ENCODE peak calls at places on chromosomes 13 and 19, in ten cellular contexts. One of them, this sample, is unnamed.

GRCh38 chr19:29873024-29873800 is 61.4 kb downstream of the CCNE1 start:
- DNase-seq in fibroblast of lung: peak
- DNase-seq in CD4-positive, alpha-beta T cell: peak
- DNase-seq in testis: peak
- DNase-seq in brain microvascular endothelial cell: no peak
- DNase-seq in body of pancreas: peak
- DNase-seq in mucosa of descending colon: no peak
- DNase-seq in stomach: peak
- DNase-seq in progenitor cell of endocrine pancreas: peak
- DNase-seq in activated CD8-positive, alpha-beta T cell treated with anti-CD3 and anti-CD28 coated beads for 36 hours: peak
- DNase-seq in this sample: no peak

GRCh38 chr13:33787051-33787591 is 30.8 kb upstream of the RFC3 start:
- DNase-seq in fibroblast of lung: no peak
- DNase-seq in CD4-positive, alpha-beta T cell: no peak
- DNase-seq in testis: no peak
- DNase-seq in brain microvascular endothelial cell: no peak
- DNase-seq in body of pancreas: no peak
- DNase-seq in mucosa of descending colon: no peak
- DNase-seq in stomach: no peak
- DNase-seq in progenitor cell of endocrine pancreas: no peak
- DNase-seq in activated CD8-positive, alpha-beta T cell treated with anti-CD3 and anti-CD28 coated beads for 36 hours: peak
- DNase-seq in this sample: peak

GRCh38 chr13:101452519-101453485 is at the start of gene ITGBL1:
- DNase-seq in fibroblast of lung: no peak
- DNase-seq in CD4-positive, alpha-beta T cell: no peak
- DNase-seq in testis: no peak
- DNase-seq in brain microvascular endothelial cell: no peak
- DNase-seq in body of pancreas: no peak
- DNase-seq in mucosa of descending colon: peak
- DNase-seq in stomach: no peak
- DNase-seq in progenitor cell of endocrine pancreas: no peak
- DNase-seq in activated CD8-positive, alpha-beta T cell treated with anti-CD3 and anti-CD28 coated beads for 36 hours: no peak
- DNase-seq in this sample: peak

GRCh38 chr19:31981545-31981944 is 363.9 kb upstream of the ZNF507 start:
- DNase-seq in fibroblast of lung: no peak
- DNase-seq in CD4-positive, alpha-beta T cell: no peak
- DNase-seq in testis: no peak
- DNase-seq in brain microvascular endothelial cell: no peak
- DNase-seq in body of pancreas: no peak
- DNase-seq in mucosa of descending colon: no peak
- DNase-seq in stomach: no peak
- DNase-seq in progenitor cell of endocrine pancreas: no peak
- DNase-seq in activated CD8-positive, alpha-beta T cell treated with anti-CD3 and anti-CD28 coated beads for 36 hours: no peak
- DNase-seq in this sample: no peak

GRCh38 chr19:44613295-44614168 is at the start of gene IGSF23:
- DNase-seq in fibroblast of lung: no peak
- DNase-seq in CD4-positive, alpha-beta T cell: no peak
- DNase-seq in testis: no peak
- DNase-seq in brain microvascular endothelial cell: no peak
- DNase-seq in body of pancreas: no peak
- DNase-seq in mucosa of descending colon: no peak
- DNase-seq in stomach: no peak
- DNase-seq in progenitor cell of endocrine pancreas: no peak
- DNase-seq in activated CD8-positive, alpha-beta T cell treated with anti-CD3 and anti-CD28 coated beads for 36 hours: no peak
- DNase-seq in this sample: no peak

GRCh38 chr13:113938246-113938645 is 35.6 kb downstream of the C13orf46 start:
- DNase-seq in fibroblast of lung: no peak
- DNase-seq in CD4-positive, alpha-beta T cell: no peak
- DNase-seq in testis: no peak
- DNase-seq in brain microvascular endothelial cell: no peak
- DNase-seq in body of pancreas: no peak
- DNase-seq in mucosa of descending colon: no peak
- DNase-seq in stomach: no peak
- DNase-seq in progenitor cell of endocrine pancreas: no peak
- DNase-seq in activated CD8-positive, alpha-beta T cell treated with anti-CD3 and anti-CD28 coated beads for 36 hours: no peak
- DNase-seq in this sample: no peak

GRCh38 chr13:72062566-72062965 is 195.6 kb upstream of the DACH1 start:
- DNase-seq in fibroblast of lung: no peak
- DNase-seq in CD4-positive, alpha-beta T cell: no peak
- DNase-seq in testis: no peak
- DNase-seq in brain microvascular endothelial cell: no peak
- DNase-seq in body of pancreas: no peak
- DNase-seq in mucosa of descending colon: peak
- DNase-seq in stomach: no peak
- DNase-seq in progenitor cell of endocrine pancreas: no peak
- DNase-seq in activated CD8-positive, alpha-beta T cell treated with anti-CD3 and anti-CD28 coated beads for 36 hours: no peak
- DNase-seq in this sample: no peak

GRCh38 chr19:16470911-16471811 is 609 bp downstream of the EPS15L1 start:
- DNase-seq in fibroblast of lung: peak
- DNase-seq in CD4-positive, alpha-beta T cell: peak
- DNase-seq in testis: no peak
- DNase-seq in brain microvascular endothelial cell: no peak
- DNase-seq in body of pancreas: peak
- DNase-seq in mucosa of descending colon: peak
- DNase-seq in stomach: no peak
- DNase-seq in progenitor cell of endocrine pancreas: no peak
- DNase-seq in activated CD8-positive, alpha-beta T cell treated with anti-CD3 and anti-CD28 coated beads for 36 hours: peak
- DNase-seq in this sample: peak

GRCh38 chr19:54297759-54298305 is 15.1 kb downstream of the LILRA5 start:
- DNase-seq in fibroblast of lung: no peak
- DNase-seq in CD4-positive, alpha-beta T cell: no peak
- DNase-seq in testis: no peak
- DNase-seq in brain microvascular endothelial cell: no peak
- DNase-seq in body of pancreas: no peak
- DNase-seq in mucosa of descending colon: no peak
- DNase-seq in stomach: no peak
- DNase-seq in progenitor cell of endocrine pancreas: no peak
- DNase-seq in activated CD8-positive, alpha-beta T cell treated with anti-CD3 and anti-CD28 coated beads for 36 hours: no peak
- DNase-seq in this sample: no peak

GRCh38 chr19:18274776-18275356 is 614 bp upstream of the IQCN start:
- DNase-seq in fibroblast of lung: peak
- DNase-seq in CD4-positive, alpha-beta T cell: no peak
- DNase-seq in testis: peak
- DNase-seq in brain microvascular endothelial cell: peak
- DNase-seq in body of pancreas: peak
- DNase-seq in mucosa of descending colon: peak
- DNase-seq in stomach: peak
- DNase-seq in progenitor cell of endocrine pancreas: no peak
- DNase-seq in activated CD8-positive, alpha-beta T cell treated with anti-CD3 and anti-CD28 coated beads for 36 hours: peak
- DNase-seq in this sample: peak

GRCh38 chr13:41130356-41130755 is 2.2 kb downstream of the KBTBD6 start:
- DNase-seq in fibroblast of lung: peak
- DNase-seq in CD4-positive, alpha-beta T cell: no peak
- DNase-seq in testis: no peak
- DNase-seq in brain microvascular endothelial cell: no peak
- DNase-seq in body of pancreas: no peak
- DNase-seq in mucosa of descending colon: no peak
- DNase-seq in stomach: no peak
- DNase-seq in progenitor cell of endocrine pancreas: no peak
- DNase-seq in activated CD8-positive, alpha-beta T cell treated with anti-CD3 and anti-CD28 coated beads for 36 hours: peak
- DNase-seq in this sample: no peak

GRCh38 chr19:6239401-6239844 is 40.4 kb downstream of the MLLT1 start:
- DNase-seq in fibroblast of lung: peak
- DNase-seq in CD4-positive, alpha-beta T cell: no peak
- DNase-seq in testis: no peak
- DNase-seq in brain microvascular endothelial cell: no peak
- DNase-seq in body of pancreas: peak
- DNase-seq in mucosa of descending colon: no peak
- DNase-seq in stomach: peak
- DNase-seq in progenitor cell of endocrine pancreas: no peak
- DNase-seq in activated CD8-positive, alpha-beta T cell treated with anti-CD3 and anti-CD28 coated beads for 36 hours: peak
- DNase-seq in this sample: no peak

DNA sequence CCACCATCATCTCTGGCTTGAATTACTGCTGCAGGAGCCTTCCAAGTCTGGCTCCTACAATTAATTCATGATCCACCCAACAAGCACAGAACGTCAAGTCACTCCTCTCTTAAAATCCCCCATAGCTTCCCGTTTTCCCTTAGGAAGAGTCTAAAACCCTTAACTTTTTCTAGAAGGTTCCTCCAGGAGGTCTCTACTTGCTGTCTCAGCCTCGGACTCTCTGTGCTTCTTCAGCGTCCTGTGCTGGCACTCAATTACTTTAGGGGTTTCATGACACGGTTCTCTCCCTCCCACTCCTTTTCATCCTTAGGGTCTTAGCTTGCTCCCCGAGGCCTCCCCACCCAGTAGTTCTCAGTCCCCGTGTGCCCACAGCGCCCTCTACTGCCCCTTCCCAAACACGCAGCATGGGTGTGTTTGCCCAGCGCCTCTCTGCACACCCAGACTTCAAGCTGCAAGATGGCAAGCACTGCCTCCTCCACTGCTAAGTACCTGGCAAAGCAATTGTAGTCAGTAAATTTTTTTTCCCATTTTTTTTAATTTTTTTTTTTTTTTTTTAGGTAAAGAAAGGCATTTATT is 25.8 kb upstream of the MAP3K10 start:
- DNase-seq in fibroblast of lung: peak
- DNase-seq in CD4-positive, alpha-beta T cell: peak
- DNase-seq in testis: peak
- DNase-seq in brain microvascular endothelial cell: peak
- DNase-seq in body of pancreas: peak
- DNase-seq in mucosa of descending colon: no peak
- DNase-seq in stomach: peak
- DNase-seq in progenitor cell of endocrine pancreas: peak
- DNase-seq in activated CD8-positive, alpha-beta T cell treated with anti-CD3 and anti-CD28 coated beads for 36 hours: peak
- DNase-seq in this sample: peak
- TF ChIP-seq CTCF in fibroblast of lung: peak
- TF ChIP-seq CTCF in CD4-positive, alpha-beta T cell: peak
- TF ChIP-seq CTCF in testis: peak
- TF ChIP-seq CTCF in brain microvascular endothelial cell: peak
- TF ChIP-seq CTCF in body of pancreas: no peak
- TF ChIP-seq CTCF in mucosa of descending colon: peak
- TF ChIP-seq CTCF in stomach: no peak
- TF ChIP-seq CTCF in progenitor cell of endocrine pancreas: peak
- TF ChIP-seq CTCF in activated CD8-positive, alpha-beta T cell treated with anti-CD3 and anti-CD28 coated beads for 36 hours: peak
- TF ChIP-seq CTCF in this sample: peak

GRCh38 chr13:74647991-74648390 is 513.8 kb upstream of the KLF12 start:
- DNase-seq in fibroblast of lung: no peak
- DNase-seq in CD4-positive, alpha-beta T cell: no peak
- DNase-seq in testis: no peak
- DNase-seq in brain microvascular endothelial cell: no peak
- DNase-seq in body of pancreas: no peak
- DNase-seq in mucosa of descending colon: no peak
- DNase-seq in stomach: no peak
- DNase-seq in progenitor cell of endocrine pancreas: no peak
- DNase-seq in activated CD8-positive, alpha-beta T cell treated with anti-CD3 and anti-CD28 coated beads for 36 hours: no peak
- DNase-seq in this sample: no peak

GRCh38 chr13:74647211-74647610 is 513.0 kb upstream of the KLF12 start:
- DNase-seq in fibroblast of lung: no peak
- DNase-seq in CD4-positive, alpha-beta T cell: no peak
- DNase-seq in testis: no peak
- DNase-seq in brain microvascular endothelial cell: no peak
- DNase-seq in body of pancreas: no peak
- DNase-seq in mucosa of descending colon: no peak
- DNase-seq in stomach: no peak
- DNase-seq in progenitor cell of endocrine pancreas: no peak
- DNase-seq in activated CD8-positive, alpha-beta T cell treated with anti-CD3 and anti-CD28 coated beads for 36 hours: no peak
- DNase-seq in this sample: no peak

GRCh38 chr13:74641586-74641985 is 507.4 kb upstream of the KLF12 start:
- DNase-seq in fibroblast of lung: peak
- DNase-seq in CD4-positive, alpha-beta T cell: no peak
- DNase-seq in testis: no peak
- DNase-seq in brain microvascular endothelial cell: peak
- DNase-seq in body of pancreas: no peak
- DNase-seq in mucosa of descending colon: no peak
- DNase-seq in stomach: no peak
- DNase-seq in progenitor cell of endocrine pancreas: no peak
- DNase-seq in activated CD8-positive, alpha-beta T cell treated with anti-CD3 and anti-CD28 coated beads for 36 hours: no peak
- DNase-seq in this sample: peak

GRCh38 chr13:74644239-74644638 is 510.0 kb upstream of the KLF12 start:
- DNase-seq in fibroblast of lung: peak
- DNase-seq in CD4-positive, alpha-beta T cell: no peak
- DNase-seq in testis: no peak
- DNase-seq in brain microvascular endothelial cell: peak
- DNase-seq in body of pancreas: no peak
- DNase-seq in mucosa of descending colon: no peak
- DNase-seq in stomach: no peak
- DNase-seq in progenitor cell of endocrine pancreas: no peak
- DNase-seq in activated CD8-positive, alpha-beta T cell treated with anti-CD3 and anti-CD28 coated beads for 36 hours: no peak
- DNase-seq in this sample: no peak
- TF ChIP-seq CTCF in fibroblast of lung: no peak
- TF ChIP-seq CTCF in CD4-positive, alpha-beta T cell: no peak
- TF ChIP-seq CTCF in testis: no peak
- TF ChIP-seq CTCF in brain microvascular endothelial cell: no peak
- TF ChIP-seq CTCF in body of pancreas: no peak
- TF ChIP-seq CTCF in mucosa of descending colon: no peak
- TF ChIP-seq CTCF in stomach: no peak
- TF ChIP-seq CTCF in progenitor cell of endocrine pancreas: no peak
- TF ChIP-seq CTCF in activated CD8-positive, alpha-beta T cell treated with anti-CD3 and anti-CD28 coated beads for 36 hours: no peak
- TF ChIP-seq CTCF in this sample: no peak

GRCh38 chr13:58908019-58908679 is 1255.6 kb downstream of the DIAPH3 start:
- DNase-seq in fibroblast of lung: no peak
- DNase-seq in CD4-positive, alpha-beta T cell: no peak
- DNase-seq in testis: no peak
- DNase-seq in brain microvascular endothelial cell: no peak
- DNase-seq in body of pancreas: no peak
- DNase-seq in mucosa of descending colon: no peak
- DNase-seq in stomach: no peak
- DNase-seq in progenitor cell of endocrine pancreas: no peak
- DNase-seq in activated CD8-positive, alpha-beta T cell treated with anti-CD3 and anti-CD28 coated beads for 36 hours: no peak
- DNase-seq in this sample: no peak

GRCh38 chr13:58906329-58907007 is 1257.3 kb downstream of the DIAPH3 start:
- DNase-seq in fibroblast of lung: peak
- DNase-seq in CD4-positive, alpha-beta T cell: no peak
- DNase-seq in testis: no peak
- DNase-seq in brain microvascular endothelial cell: no peak
- DNase-seq in body of pancreas: no peak
- DNase-seq in mucosa of descending colon: no peak
- DNase-seq in stomach: no peak
- DNase-seq in progenitor cell of endocrine pancreas: no peak
- DNase-seq in activated CD8-positive, alpha-beta T cell treated with anti-CD3 and anti-CD28 coated beads for 36 hours: no peak
- DNase-seq in this sample: no peak

DNA sequence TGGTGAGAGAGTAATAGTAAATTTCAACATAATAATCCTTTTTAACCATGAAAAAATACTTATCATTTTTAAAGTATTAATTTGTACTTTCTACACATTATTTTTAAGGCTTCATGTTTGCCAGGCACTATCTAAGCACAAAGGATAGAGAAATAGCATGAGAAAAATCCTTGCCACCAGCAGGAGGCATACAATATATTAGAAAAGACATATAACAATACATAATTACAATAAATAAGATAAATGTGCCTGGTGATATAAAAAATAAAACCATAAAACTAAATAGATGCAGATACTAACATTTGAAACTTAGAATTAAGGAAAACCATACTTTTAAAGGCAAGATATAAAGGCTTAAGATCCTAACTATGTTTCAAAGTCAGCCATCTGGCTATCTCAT is 1256.4 kb downstream of the DIAPH3 start:
- DNase-seq in fibroblast of lung: no peak
- DNase-seq in CD4-positive, alpha-beta T cell: no peak
- DNase-seq in testis: no peak
- DNase-seq in brain microvascular endothelial cell: no peak
- DNase-seq in body of pancreas: no peak
- DNase-seq in mucosa of descending colon: no peak
- DNase-seq in stomach: no peak
- DNase-seq in progenitor cell of endocrine pancreas: no peak
- DNase-seq in activated CD8-positive, alpha-beta T cell treated with anti-CD3 and anti-CD28 coated beads for 36 hours: no peak
- DNase-seq in this sample: no peak
- TF ChIP-seq CTCF in fibroblast of lung: peak
- TF ChIP-seq CTCF in CD4-positive, alpha-beta T cell: no peak
- TF ChIP-seq CTCF in testis: no peak
- TF ChIP-seq CTCF in brain microvascular endothelial cell: peak
- TF ChIP-seq CTCF in body of pancreas: no peak
- TF ChIP-seq CTCF in mucosa of descending colon: no peak
- TF ChIP-seq CTCF in stomach: no peak
- TF ChIP-seq CTCF in progenitor cell of endocrine pancreas: peak
- TF ChIP-seq CTCF in activated CD8-positive, alpha-beta T cell treated with anti-CD3 and anti-CD28 coated beads for 36 hours: no peak
- TF ChIP-seq CTCF in this sample: peak

GRCh38 chr19:19550454-19550842 is 12.4 kb downstream of the CILP2 start:
- DNase-seq in fibroblast of lung: peak
- DNase-seq in CD4-positive, alpha-beta T cell: no peak
- DNase-seq in testis: no peak
- DNase-seq in brain microvascular endothelial cell: no peak
- DNase-seq in body of pancreas: no peak
- DNase-seq in mucosa of descending colon: no peak
- DNase-seq in stomach: no peak
- DNase-seq in progenitor cell of endocrine pancreas: no peak
- DNase-seq in activated CD8-positive, alpha-beta T cell treated with anti-CD3 and anti-CD28 coated beads for 36 hours: no peak
- DNase-seq in this sample: peak
- TF ChIP-seq CTCF in fibroblast of lung: no peak
- TF ChIP-seq CTCF in CD4-positive, alpha-beta T cell: no peak
- TF ChIP-seq CTCF in testis: no peak
- TF ChIP-seq CTCF in brain microvascular endothelial cell: no peak
- TF ChIP-seq CTCF in body of pancreas: no peak
- TF ChIP-seq CTCF in mucosa of descending colon: no peak
- TF ChIP-seq CTCF in stomach: no peak
- TF ChIP-seq CTCF in progenitor cell of endocrine pancreas: no peak
- TF ChIP-seq CTCF in activated CD8-positive, alpha-beta T cell treated with anti-CD3 and anti-CD28 coated beads for 36 hours: no peak
- TF ChIP-seq CTCF in this sample: no peak